ENCODE peak calls at places on chromosomes 3 and 15, in four cellular contexts. F is stimulated activated CD4-positive, alpha-beta T cell treated with anti-CD3 and anti-CD28 coated beads, TNF-alpha, amount 100 ng/mL, for 4 hours; W is naive thymus-derived CD4-positive, alpha-beta T cell; J is GM04504. O is an unnamed sample.

GRCh38 chr3:61524933-61525332 is 36.4 kb upstream of the PTPRG start:
- DNase-seq in F (no peak), W (no peak), J (no peak), O (no peak)

GRCh38 chr3:100401674-100402036 is 316 bp downstream of the LNP1 start:
- DNase-seq in F (no peak), J (no peak), W (no peak), O (no peak)

GRCh38 chr3:8809341-8809740 is 39.9 kb upstream of the OXTR start:
- DNase-seq in W (no peak), F (no peak), J (no peak), O (no peak)

GRCh38 chr15:65101418-65101890 is 13.5 kb downstream of the UBAP1L start:
- DNase-seq in J (no peak), F (no peak), W (peak), O (peak)

GRCh38 chr15:89115547-89115946 is 27.3 kb downstream of the ABHD2 start:
- DNase-seq in F (no peak), W (no peak), J (no peak), O (no peak)

GRCh38 chr15:63991706-63992105 is 54.6 kb downstream of the DAPK2 start:
- DNase-seq in J (no peak), W (no peak), F (no peak), O (no peak)

GRCh38 chr15:68421798-68422402 is 10.1 kb downstream of the ITGA11 start:
- DNase-seq in F (no peak), W (no peak), J (no peak), O (peak)

GRCh38 chr3:78870484-78870883 is 897.3 kb downstream of the ROBO1 start:
- DNase-seq in W (no peak), J (no peak), F (no peak), O (no peak)

GRCh38 chr15:74179983-74180688 is 6.6 kb downstream of the ISLR start:
- DNase-seq in J (no peak), W (no peak), F (no peak), O (no peak)

GRCh38 chr15:39358441-39359041 is 222.3 kb upstream of the THBS1 start:
- DNase-seq in F (no peak), W (no peak), J (no peak), O (no peak)

GRCh38 chr3:52836471-52836845 is 1.6 kb upstream of the MUSTN1 start:
- DNase-seq in J (no peak), F (no peak), W (no peak), O (no peak)

GRCh38 chr3:49098429-49098828 is 4.6 kb upstream of the QRICH1 start:
- DNase-seq in F (no peak), J (no peak), W (no peak), O (no peak)

GRCh38 chr3:46353639-46354410 is at the start of gene CCR2:
- DNase-seq in W (no peak), J (no peak), F (no peak), O (no peak)